ENCODE peak calls at places on chromosomes 3 and 15, in six cellular contexts. C is MCF 10A; S is astrocyte; R is WERI-Rb-1; Y is EL; V is stimulated activated CD8-positive, alpha-beta memory T cell treated with anti-CD3 and anti-CD28 coated beads, Interleukin-15, amount 100 ng/mL, for 1 hour. Q is an unnamed sample.
A peak's percentile ranks its signal among the peaks of the same experiment; 100 is the strongest.

GRCh38 chr3:66106788-66107187 is 68.1 kb upstream of the MAGI1 start:
- DNase-seq in C (no peak), S (no peak), R (no peak), Y (no peak), V (no peak), Q (no peak)

GRCh38 chr3:1082024-1082633 is 10.7 kb upstream of the CNTN6 start:
- DNase-seq in C (peak; percentile 28), S (peak; percentile 37), R (peak; percentile 57), Y (no peak), V (no peak), Q (no peak)

GRCh38 chr15:70424937-70425411 is 327.3 kb upstream of the TLE3 start:
- DNase-seq in C (no peak), S (no peak), R (no peak), Y (no peak), V (no peak), Q (no peak)

GRCh38 chr15:98951493-98952320 is 55.9 kb downstream of the PGPEP1L start:
- DNase-seq in C (no peak), S (no peak), R (no peak), Y (no peak), V (no peak), Q (no peak)

GRCh38 chr3:4313606-4314308 is 10.6 kb downstream of the SETMAR start:
- DNase-seq in C (no peak), S (no peak), R (no peak), Y (peak; percentile 10), V (no peak), Q (no peak)

GRCh38 chr3:156812521-156813335 is 13.4 kb upstream of the LEKR1 start:
- DNase-seq in C (peak; percentile 77), S (peak; percentile 41), R (no peak), Y (no peak), V (no peak), Q (no peak)

GRCh38 chr15:33975023-33975565 is 6.8 kb downstream of the CHRM5 start:
- DNase-seq in C (no peak), S (no peak), R (no peak), Y (no peak), V (no peak), Q (no peak)

GRCh38 chr15:23074684-23075083 is 35.3 kb upstream of the TUBGCP5 start:
- DNase-seq in C (peak; percentile 18), S (no peak), R (no peak), Y (no peak), V (no peak), Q (no peak)

GRCh38 chr3:150472421-150472820 is 64.3 kb downstream of the TSC22D2 start:
- DNase-seq in C (no peak), S (no peak), R (no peak), Y (no peak), V (no peak), Q (no peak)

GRCh38 chr3:112640864-112641751 is at the start of gene CCDC80:
- DNase-seq in C (peak; percentile 93), S (peak; percentile 96), R (no peak), Y (peak; percentile 94), V (no peak), Q (peak; percentile 66)

GRCh38 chr3:66831931-66832330 is 166.2 kb upstream of the KBTBD8 start:
- DNase-seq in C (no peak), S (no peak), R (no peak), Y (no peak), V (no peak), Q (no peak)

GRCh38 chr3:100743535-100743934 is 34.2 kb downstream of the TFG start:
- DNase-seq in C (no peak), S (no peak), R (no peak), Y (no peak), V (no peak), Q (no peak)

GRCh38 chr3:188164248-188164687 is 10.3 kb downstream of the LPP start:
- DNase-seq in C (peak; percentile 50), S (no peak), R (no peak), Y (no peak), V (no peak), Q (no peak)

GRCh38 chr15:78168591-78168990 is 19.4 kb downstream of the IDH3A start:
- DNase-seq in C (no peak), S (no peak), R (no peak), Y (no peak), V (no peak), Q (no peak)

GRCh38 chr3:51798561-51798960 is 19.5 kb upstream of the IQCF6 start:
- DNase-seq in C (no peak), S (no peak), R (no peak), Y (no peak), V (no peak), Q (no peak)

GRCh38 chr3:69823710-69824109 is 84.4 kb downstream of the MITF start:
- DNase-seq in C (no peak), S (peak; percentile 12), R (no peak), Y (peak; percentile 46), V (no peak), Q (no peak)

GRCh38 chr3:114242947-114243346 is 5.6 kb upstream of the ZNF80 start:
- DNase-seq in C (no peak), S (no peak), R (no peak), Y (no peak), V (no peak), Q (no peak)

GRCh38 chr15:80904941-80905532 is 84.6 kb downstream of the MESD start:
- DNase-seq in C (no peak), S (no peak), R (no peak), Y (no peak), V (no peak), Q (no peak)

GRCh38 chr3:187947927-187948682 is 202.8 kb upstream of the BCL6 start:
- DNase-seq in C (no peak), S (no peak), R (no peak), Y (no peak), V (no peak), Q (no peak)

GRCh38 chr3:81245043-81245442 is 516.4 kb downstream of the GBE1 start:
- DNase-seq in C (no peak), S (peak; percentile 30), R (no peak), Y (no peak), V (no peak), Q (no peak)

GRCh38 chr3:133041524-133041829 is 3.3 kb downstream of the TMEM108 start:
- DNase-seq in C (no peak), S (no peak), R (no peak), Y (no peak), V (no peak), Q (no peak)

GRCh38 chr3:38003371-38003816 is 12.8 kb downstream of the VILL start:
- DNase-seq in C (peak; percentile 48), S (no peak), R (peak; percentile 72), Y (peak; percentile 32), V (no peak), Q (no peak)

GRCh38 chr3:188076176-188076575 is 77.8 kb upstream of the LPP start:
- DNase-seq in C (no peak), S (no peak), R (no peak), Y (no peak), V (no peak), Q (no peak)

GRCh38 chr3:1766384-1766783 is 332.3 kb upstream of the CNTN4 start:
- DNase-seq in C (no peak), S (no peak), R (no peak), Y (no peak), V (no peak), Q (no peak)

GRCh38 chr3:55654123-55654787 is 167.1 kb upstream of the WNT5A start:
- DNase-seq in C (no peak), S (no peak), R (no peak), Y (no peak), V (no peak), Q (no peak)